ENCODE peak calls at places on chromosome 1, in ten cellular contexts. U, M, D, P, I, N, O, H, Q and T are unnamed samples.

GRCh38 chr1:226738421-226738994 is 574 bp downstream of the ITPKB start:
- DNase-seq in P (peak), N (no peak), O (peak), Q (peak), M (peak), H (peak), I (peak), U (peak), D (no peak), T (peak)

GRCh38 chr1:38102576-38102975 is 56.0 kb upstream of the POU3F1 start:
- DNase-seq in I (no peak), M (no peak), U (no peak), P (no peak), D (no peak), O (no peak), N (no peak), H (no peak), Q (no peak), T (no peak)

GRCh38 chr1:109620396-109620817 is 770 bp downstream of the AMPD2 start:
- DNase-seq in P (no peak), H (peak), U (peak), M (peak), D (no peak), N (no peak), O (peak), I (peak), Q (peak), T (peak)

GRCh38 chr1:212656730-212657129 is 42.9 kb downstream of the BATF3 start:
- DNase-seq in O (no peak), Q (peak), P (no peak), I (no peak), D (no peak), U (no peak), N (no peak), M (no peak), H (no peak), T (no peak)

GRCh38 chr1:79457825-79458224 is 451.3 kb upstream of the ADGRL4 start:
- DNase-seq in I (no peak), D (no peak), N (no peak), Q (no peak), P (no peak), M (no peak), O (no peak), U (no peak), H (no peak), T (no peak)

GRCh38 chr1:20633190-20634064 is at the start of gene PINK1:
- DNase-seq in Q (peak), N (peak), U (peak), O (peak), D (peak), P (peak), H (peak), M (peak), I (peak), T (peak)

GRCh38 chr1:160167580-160167979 is 16.2 kb downstream of the ATP1A4 start:
- DNase-seq in D (no peak), P (no peak), N (peak), M (no peak), I (no peak), H (no peak), O (no peak), Q (no peak), U (no peak), T (no peak)

GRCh38 chr1:119739150-119739549 is 27.4 kb downstream of the PHGDH start:
- DNase-seq in N (no peak), D (no peak), I (no peak), Q (no peak), H (no peak), P (no peak), O (no peak), U (no peak), M (no peak), T (no peak)

GRCh38 chr1:96660503-96660902 is 61.1 kb upstream of the PTBP2 start:
- DNase-seq in O (peak), U (no peak), N (no peak), M (peak), D (no peak), I (no peak), Q (no peak), H (no peak), P (no peak), T (no peak)

GRCh38 chr1:57319165-57319564 is 104.7 kb downstream of the DAB1 start:
- DNase-seq in D (no peak), H (peak), N (no peak), U (no peak), O (no peak), P (no peak), Q (peak), I (no peak), M (peak), T (peak)

GRCh38 chr1:31617218-31617916 is at the start of gene HCRTR1:
- DNase-seq in H (no peak), M (no peak), P (no peak), N (no peak), O (no peak), D (no peak), Q (peak), U (no peak), I (peak), T (no peak)